ENCODE peak calls at places on chromosome 1, in seven cellular contexts. F, G, H, U, K, N and J are unnamed samples.

GRCh38 chr1:221667504-221667903 is 74.4 kb downstream of the DUSP10 start:
- DNase-seq in G (no peak), U (no peak), H (no peak), K (no peak), F (no peak), N (no peak), J (no peak)

GRCh38 chr1:63679076-63679475 is 85.9 kb downstream of the PGM1 start:
- DNase-seq in K (no peak), F (no peak), U (no peak), N (no peak), G (no peak), H (no peak), J (no peak)

GRCh38 chr1:16178596-16179497 is 23.0 kb upstream of the EPHA2 start:
- DNase-seq in G (peak; percentile 69), K (no peak), U (no peak), F (no peak), N (no peak), H (no peak), J (no peak)

GRCh38 chr1:64934115-64934880 is 32.1 kb downstream of the JAK1 start:
- DNase-seq in N (no peak), H (no peak), U (no peak), F (no peak), K (no peak), G (no peak), J (no peak)

GRCh38 chr1:103084176-103084575 is 24.1 kb downstream of the COL11A1 start:
- DNase-seq in G (no peak), F (no peak), U (no peak), H (no peak), K (no peak), N (no peak), J (no peak)

GRCh38 chr1:157482174-157482573 is 70.1 kb downstream of the FCRL5 start:
- DNase-seq in G (no peak), H (no peak), N (no peak), K (no peak), F (no peak), U (no peak), J (no peak)

GRCh38 chr1:10795305-10796021 is 983 bp downstream of the CASZ1 start:
- DNase-seq in U (no peak), H (peak; percentile 42), K (peak; percentile 37), G (no peak), N (no peak), F (no peak), J (no peak)

GRCh38 chr1:174953657-174954435 is 45.9 kb upstream of the CACYBP start:
- DNase-seq in F (no peak), H (peak; percentile 57), N (no peak), K (no peak), U (no peak), G (no peak), J (no peak)

GRCh38 chr1:228305721-228306152 is 97.9 kb downstream of the OBSCN start:
- DNase-seq in N (no peak), H (no peak), K (no peak), U (no peak), G (no peak), F (no peak), J (peak; percentile 38)

DNA sequence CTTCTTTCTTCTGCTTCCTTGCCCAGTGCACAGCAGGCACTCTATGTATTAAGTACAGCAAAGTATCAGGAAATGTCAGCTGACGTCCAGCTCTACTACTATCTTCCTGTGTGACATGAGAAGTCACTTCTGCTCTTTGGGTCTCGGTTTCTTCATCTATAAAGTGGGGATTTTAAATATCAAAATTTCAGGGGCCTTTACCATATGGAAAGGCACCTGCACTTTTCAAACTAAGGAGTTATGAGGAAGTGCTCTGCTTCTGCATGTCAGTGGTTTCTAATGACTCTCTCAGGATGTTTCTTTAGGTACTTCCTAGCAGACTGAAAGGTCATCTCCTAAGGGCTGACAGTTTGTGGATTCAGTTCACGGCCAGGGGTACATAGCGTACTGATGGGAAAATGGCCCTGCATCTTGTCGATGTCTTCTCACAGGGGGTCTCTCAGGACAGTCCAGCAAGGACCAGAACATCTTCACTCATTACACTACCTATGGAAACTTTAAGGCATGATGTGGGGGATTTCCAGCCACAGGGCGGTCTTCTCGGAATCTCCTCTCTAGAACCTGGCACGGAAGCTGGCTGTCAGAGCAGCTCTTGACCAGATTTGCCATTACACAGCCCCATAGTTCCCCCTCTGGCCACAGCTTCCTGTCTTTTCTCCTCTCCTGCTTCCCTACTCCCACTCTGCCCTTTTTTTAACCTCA is 42.0 kb upstream of the MTF1 start:
- DNase-seq in G (no peak), U (no peak), F (peak; percentile 6), H (no peak), K (no peak), N (no peak), J (no peak)
- H3K27ac ChIP-seq in G (no peak overlapping the region), U (no peak overlapping the region), F (no peak overlapping the region), H (no peak overlapping the region), K (no peak overlapping the region), N (no peak overlapping the region), J (no peak overlapping the region)

GRCh38 chr1:184383772-184384323 is 3.0 kb upstream of the C1orf21 start:
- DNase-seq in F (no peak), H (no peak), G (no peak), N (no peak), K (no peak), U (no peak), J (no peak)
- H3K27ac ChIP-seq in F (no peak overlapping the region), H (no peak overlapping the region), G (no peak overlapping the region), N (no peak overlapping the region), K (no peak overlapping the region), U (no peak overlapping the region), J (no peak overlapping the region)

GRCh38 chr1:18923721-18924610 is 21.6 kb upstream of the ALDH4A1 start:
- DNase-seq in U (no peak), N (no peak), K (peak; percentile 45), G (no peak), H (no peak), F (peak; percentile 54), J (no peak)
- H3K27ac ChIP-seq in U (no peak overlapping the region), N (peak overlapping the region; percentile 91), K (peak overlapping the region; percentile 95), G (peak overlapping the region; percentile 22), H (peak overlapping the region; percentile 91), F (peak overlapping the region; percentile 47), J (peak overlapping the region; percentile 94)

GRCh38 chr1:32200226-32201010 is at the start of gene CCDC28B:
- DNase-seq in H (peak; percentile 55), N (peak; percentile 74), K (peak; percentile 75), G (peak; percentile 42), F (peak; percentile 72), U (peak; percentile 43), J (peak; percentile 78)
- H3K27ac ChIP-seq in H (peak within 1 kb of the TSS; percentile 92), N (peak within 1 kb of the TSS; percentile 72), K (peak within 1 kb of the TSS; percentile 91), G (peak within 1 kb of the TSS; percentile 86), F (peak within 1 kb of the TSS; percentile 94), U (peak within 1 kb of the TSS; percentile 81), J (peak within 1 kb of the TSS; percentile 35)

DNA sequence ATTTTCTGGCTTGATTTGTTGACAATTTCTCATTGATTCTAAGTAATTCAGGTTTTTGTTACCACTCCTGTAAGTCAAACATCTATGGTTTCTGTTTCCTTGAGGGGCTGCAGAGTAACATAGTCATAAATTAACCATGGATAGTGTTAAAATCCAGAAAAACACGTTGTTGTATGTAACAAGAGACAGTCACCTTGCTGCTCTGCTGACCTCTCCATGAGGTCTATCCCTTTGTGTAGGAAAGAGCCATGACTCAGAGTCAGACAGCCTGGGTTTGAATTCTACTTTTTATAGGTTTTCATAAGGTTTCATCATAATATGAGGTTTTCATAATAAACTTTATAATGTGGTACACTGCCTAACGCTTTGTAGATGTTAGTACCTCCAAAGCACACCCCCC is 27.6 kb upstream of the NBL1 start:
- DNase-seq in F (no peak), G (no peak), K (no peak), N (no peak), H (no peak), U (no peak), J (no peak)
- H3K27ac ChIP-seq in F (no peak overlapping the region), G (peak overlapping the region; percentile 2), K (no peak overlapping the region), N (no peak overlapping the region), H (peak overlapping the region; percentile 18), U (no peak overlapping the region), J (no peak overlapping the region)